ENCODE peak calls at places on chromosomes 6 and 20, in eight cellular contexts. V is ovary, R is DND-41, C is fibroblast of the aortic adventitia, N is adrenal gland, G is tibial artery, Q is GM23338, U is ascending aorta. J is an unnamed sample.

GRCh38 chr6:147221739-147222138 is 17.5 kb downstream of the STXBP5 start:
- DNase-seq in N (no peak), U (no peak), C (no peak), G (no peak), R (no peak), V (no peak), Q (no peak), J (no peak)

GRCh38 chr6:7213416-7213815 is 99.6 kb downstream of the SSR1 start:
- DNase-seq in U (no peak), Q (no peak), G (no peak), V (no peak), R (no peak), N (no peak), C (no peak), J (no peak)

GRCh38 chr6:119620846-119621570 is 271.4 kb upstream of the MAN1A1 start:
- DNase-seq in N (peak; percentile 12), G (no peak), R (no peak), V (no peak), U (no peak), Q (no peak), C (peak; percentile 91), J (no peak)

GRCh38 chr6:71246596-71246995 is 42.0 kb upstream of the OGFRL1 start:
- DNase-seq in U (no peak), Q (no peak), G (no peak), N (no peak), C (no peak), V (no peak), R (no peak), J (no peak)

GRCh38 chr6:66418906-66419305 is 711.9 kb upstream of the EYS start:
- DNase-seq in U (no peak), C (no peak), Q (no peak), N (no peak), V (no peak), R (no peak), G (no peak), J (no peak)

GRCh38 chr6:153038378-153038777 is 35.9 kb upstream of the MTRF1L start:
- DNase-seq in U (no peak), Q (no peak), R (no peak), C (peak; percentile 74), N (no peak), G (no peak), V (no peak), J (no peak)

GRCh38 chr6:20719980-20720379 is 185.7 kb downstream of the CDKAL1 start:
- DNase-seq in Q (no peak), G (no peak), V (no peak), U (no peak), R (no peak), N (no peak), C (no peak), J (no peak)

GRCh38 chr6:165791306-165791705 is 128.3 kb upstream of the PDE10A start:
- DNase-seq in R (no peak), G (no peak), V (no peak), N (no peak), C (no peak), Q (no peak), U (no peak), J (no peak)

GRCh38 chr6:156957931-156958547 is 180.9 kb downstream of the ARID1B start:
- DNase-seq in V (no peak), C (peak; percentile 55), Q (no peak), N (no peak), U (no peak), R (no peak), G (no peak), J (peak; percentile 27)

GRCh38 chr6:27133281-27134227 is 113.9 kb upstream of the PRSS16 start:
- DNase-seq in G (peak; percentile 38), C (peak; percentile 50), V (no peak), U (peak; percentile 38), Q (peak; percentile 76), N (peak; percentile 62), R (peak; percentile 83), J (peak; percentile 93)

GRCh38 chr6:75693534-75693933 is 55.5 kb upstream of the MYO6 start:
- DNase-seq in V (no peak), N (no peak), U (no peak), C (peak; percentile 54), R (no peak), Q (no peak), G (no peak), J (no peak)

GRCh38 chr6:161038229-161039003 is 46.8 kb downstream of the MAP3K4 start:
- DNase-seq in R (no peak), Q (no peak), G (no peak), V (peak; percentile 57), N (peak; percentile 24), U (no peak), C (peak; percentile 94), J (peak; percentile 58)

GRCh38 chr20:11807070-11807741 is 110.5 kb upstream of the BTBD3 start:
- DNase-seq in V (no peak), Q (no peak), G (no peak), U (no peak), C (peak; percentile 94), R (no peak), N (peak; percentile 33), J (no peak)

GRCh38 chr6:30876039-30876730 is 8.1 kb upstream of the DDR1 start:
- DNase-seq in U (no peak), G (peak; percentile 62), V (peak; percentile 63), Q (no peak), N (peak; percentile 91), R (no peak), C (peak; percentile 77), J (peak; percentile 52)

GRCh38 chr6:44664716-44665115 is 277.2 kb downstream of the CDC5L start:
- DNase-seq in G (no peak), C (no peak), R (no peak), V (no peak), N (no peak), Q (no peak), U (no peak), J (no peak)

GRCh38 chr6:8499540-8499939 is 64.2 kb upstream of the SLC35B3 start:
- DNase-seq in R (no peak), N (no peak), U (no peak), V (no peak), G (no peak), C (peak; percentile 1), Q (peak; percentile 50), J (no peak)

GRCh38 chr6:3671382-3671781 is 80.1 kb downstream of the PXDC1 start:
- DNase-seq in N (no peak), U (no peak), G (no peak), Q (no peak), V (no peak), R (no peak), C (no peak), J (no peak)

GRCh38 chr6:2895072-2895471 is 8.0 kb downstream of the SERPINB9 start:
- DNase-seq in N (no peak), C (no peak), V (no peak), R (no peak), G (no peak), Q (no peak), U (no peak), J (no peak)

GRCh38 chr6:122385857-122386256 is 13.6 kb upstream of the HSF2 start:
- DNase-seq in R (no peak), C (no peak), V (no peak), G (no peak), N (no peak), U (no peak), Q (no peak), J (no peak)

GRCh38 chr20:57435498-57436222 is 44.5 kb downstream of the RBM38 start:
- DNase-seq in G (peak; percentile 61), C (no peak), Q (peak; percentile 63), R (peak; percentile 41), U (peak; percentile 44), N (peak; percentile 61), V (no peak), J (peak; percentile 42)

DNA sequence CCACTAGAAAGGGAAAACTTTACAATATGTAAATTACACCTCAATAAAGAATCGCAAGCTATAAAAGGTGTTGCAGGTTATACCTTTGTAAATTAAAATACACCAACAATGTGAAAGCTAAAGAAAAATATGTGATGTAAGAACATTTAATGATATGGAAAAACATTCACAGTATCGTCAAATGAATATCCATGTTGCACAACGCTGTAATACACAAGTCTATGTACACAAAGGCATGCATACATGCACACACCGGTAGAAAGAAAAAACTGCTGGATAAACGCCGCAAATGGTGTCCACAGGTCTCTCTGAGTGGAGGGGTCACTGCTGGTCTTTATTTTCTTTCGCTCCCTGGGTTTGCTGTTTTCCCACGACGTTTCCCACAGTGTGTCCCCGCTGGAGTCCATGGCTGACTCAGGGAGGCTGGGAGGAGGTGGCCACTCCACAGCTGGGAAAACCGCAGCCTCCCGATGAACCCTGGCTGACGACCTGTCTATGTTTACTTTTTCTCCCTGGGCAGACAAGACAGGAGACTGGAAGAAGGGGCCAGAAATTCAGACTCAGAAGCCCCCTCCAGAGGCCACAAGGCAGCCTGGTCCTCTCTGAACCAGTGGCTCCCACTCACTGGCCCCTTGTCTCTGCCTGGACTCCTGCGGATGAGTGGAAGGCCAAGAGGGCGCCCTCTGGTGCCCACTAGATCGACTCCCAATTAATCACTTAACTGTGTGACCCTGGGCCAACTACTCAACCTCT is 13.0 kb upstream of the BPI start:
- DNase-seq in Q (peak; percentile 92), U (no peak), V (no peak), N (no peak), R (peak; percentile 17), C (peak; percentile 60), G (no peak), J (peak; percentile 11)
- TF ChIP-seq CTCF in Q (peak; percentile 89), U (peak; percentile 29), V (no peak), N (peak; percentile 16), R (peak; percentile 52), C (peak; percentile 47), G (no peak), J (no peak)

DNA sequence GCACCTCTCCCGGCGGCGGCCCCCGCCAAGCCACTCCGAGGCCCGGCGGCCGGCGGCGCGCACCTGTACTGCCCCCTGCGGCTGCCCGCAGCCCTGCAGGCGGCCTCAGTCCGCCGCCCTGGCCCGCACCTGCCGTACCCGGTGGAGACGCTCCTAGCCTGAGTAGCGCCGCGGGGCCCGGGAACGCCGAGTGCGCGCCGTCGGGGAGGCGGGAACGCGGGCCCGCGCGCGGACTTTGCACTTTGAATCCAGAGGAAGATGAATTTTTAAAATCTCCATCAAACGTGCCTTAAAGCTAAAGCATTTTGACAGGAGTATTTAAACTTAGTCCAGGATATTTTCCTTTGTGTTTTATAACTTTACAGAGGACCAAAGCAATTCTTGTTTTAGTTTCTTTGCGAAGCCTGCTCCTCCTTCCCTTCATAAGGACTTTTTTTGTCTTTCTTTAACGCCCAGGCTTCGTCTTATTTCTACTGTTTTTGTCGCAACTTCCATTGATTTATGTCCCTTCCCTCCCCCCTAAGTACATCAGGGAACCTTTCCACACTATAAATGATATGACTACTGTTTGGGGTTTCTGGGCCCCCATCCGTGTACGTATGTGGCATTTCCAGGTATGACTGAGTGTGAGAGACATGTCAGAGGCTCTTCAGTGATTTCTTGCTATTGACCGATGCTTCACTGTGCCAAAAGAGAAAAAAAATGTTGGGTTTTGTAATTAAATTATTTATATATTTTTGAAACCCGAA is 2.0 kb downstream of the FOXQ1 start:
- DNase-seq in Q (peak; percentile 76), C (no peak), G (no peak), N (no peak), U (no peak), V (no peak), R (no peak), J (no peak)
- H3K4me3 ChIP-seq in Q (peak overlapping the region; percentile 33), C (no peak overlapping the region), G (no peak overlapping the region), N (no peak overlapping the region), U (no peak overlapping the region), V (no peak overlapping the region), R (no peak overlapping the region), J (no peak overlapping the region)

GRCh38 chr6:140441256-140441655 is 1066.8 kb upstream of the CITED2 start:
- DNase-seq in C (peak; percentile 41), Q (peak; percentile 69), V (peak; percentile 38), N (peak; percentile 78), U (no peak), G (peak; percentile 28), R (no peak), J (peak; percentile 41)
- TF ChIP-seq CTCF in C (peak; percentile 25), Q (peak; percentile 80), V (peak; percentile 22), N (peak; percentile 65), U (peak; percentile 4), G (peak; percentile 18), R (peak; percentile 15), J (peak; percentile 25)

GRCh38 chr6:11460837-11461661 is 76.5 kb upstream of the TMEM170B start:
- DNase-seq in U (no peak), Q (no peak), R (no peak), V (no peak), C (no peak), G (no peak), N (no peak), J (peak; percentile 90)
- H3K4me3 ChIP-seq in U (no peak overlapping the region), Q (no peak overlapping the region), R (no peak overlapping the region), V (no peak overlapping the region), C (no peak overlapping the region), G (no peak overlapping the region), N (no peak overlapping the region), J (peak overlapping the region; percentile 14)

J was measured in GM12865.